ENCODE peak calls at places on chromosomes 1 and 21, in four cellular contexts. F is GM12864, A is left ventricle myocardium inferior, B is pancreas. K is an unnamed sample.

GRCh38 chr21:43287111-43287973 is 118.5 kb downstream of the CRYAA start:
- DNase-seq in A (peak; percentile 9), B (no peak), F (no peak), K (peak; percentile 14)

GRCh38 chr1:25520446-25521061 is 22.9 kb upstream of the LDLRAP1 start:
- DNase-seq in B (no peak), A (peak; percentile 62), F (peak; percentile 27), K (peak; percentile 83)

GRCh38 chr1:43035821-43036456 is 77.3 kb upstream of the SLC2A1 start:
- DNase-seq in F (no peak), B (peak; percentile 50), A (no peak), K (no peak)

GRCh38 chr1:12272770-12273169 is 42.9 kb downstream of the VPS13D start:
- DNase-seq in F (no peak), B (no peak), A (no peak), K (no peak)

GRCh38 chr1:65150583-65151263 is 2.7 kb downstream of the AK4 start:
- DNase-seq in F (no peak), A (no peak), B (no peak), K (no peak)

GRCh38 chr1:17984510-17985085 is 123.0 kb upstream of the IGSF21 start:
- DNase-seq in A (no peak), B (no peak), F (peak; percentile 7), K (peak; percentile 2)

GRCh38 chr1:115642168-115643072 is 650 bp downstream of the VANGL1 start:
- DNase-seq in B (peak; percentile 88), F (peak; percentile 60), A (peak; percentile 43), K (peak; percentile 48)

GRCh38 chr1:103761896-103762295 is 12.2 kb downstream of the AMY1C start:
- DNase-seq in A (no peak), F (no peak), B (no peak), K (no peak)

GRCh38 chr1:40341509-40342380 is 24.7 kb upstream of the COL9A2 start:
- DNase-seq in F (no peak), B (no peak), A (no peak), K (no peak)

GRCh38 chr1:6299557-6300165 is 38.8 kb upstream of the GPR153 start:
- DNase-seq in F (no peak), A (no peak), B (no peak), K (no peak)

GRCh38 chr1:33228935-33229487 is 27.3 kb upstream of the ZNF362 start:
- DNase-seq in B (no peak), A (no peak), F (no peak), K (peak; percentile 97)

GRCh38 chr1:63917571-63918394 is 144.0 kb downstream of the ROR1 start:
- DNase-seq in A (no peak), F (no peak), B (no peak), K (peak; percentile 30)

DNA sequence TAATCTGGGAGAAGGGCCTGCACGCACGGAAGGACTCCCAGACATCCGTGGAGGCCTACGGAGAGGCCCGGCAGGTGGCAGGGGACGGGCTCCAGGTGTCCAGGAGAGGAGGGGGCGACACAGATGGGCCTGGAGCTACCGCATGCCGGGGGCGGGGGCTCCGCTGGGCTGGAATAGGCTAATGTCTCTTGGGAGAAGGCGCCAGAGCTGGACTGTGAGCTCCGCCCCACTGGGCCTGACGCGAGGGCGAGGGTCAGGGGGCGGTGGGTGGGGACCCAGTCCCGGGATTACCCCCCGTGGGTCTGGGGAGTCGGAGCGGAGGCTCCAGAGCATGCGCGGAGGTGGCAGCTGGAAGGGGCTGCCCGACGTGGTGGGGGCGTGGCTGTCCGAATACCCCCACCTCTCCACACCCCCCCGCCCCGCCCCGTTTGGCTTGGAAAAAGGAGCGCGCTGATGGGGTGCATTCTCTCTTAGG is 709 bp downstream of the AGO1 start:
- DNase-seq in B (peak; percentile 84), F (no peak), A (peak; percentile 40), K (peak; percentile 59)
- H3K4me3 ChIP-seq in B (peak overlapping the region; percentile 99), F (peak overlapping the region; percentile 95), A (peak overlapping the region; percentile 85), K (peak overlapping the region; percentile 77)

GRCh38 chr21:28769683-28770082 is 223.0 kb downstream of the LTN1 start:
- DNase-seq in B (no peak), A (no peak), F (no peak), K (peak; percentile 38)
- H3K4me3 ChIP-seq in B (no peak overlapping the region), A (no peak overlapping the region), F (no peak overlapping the region), K (no peak overlapping the region)

DNA sequence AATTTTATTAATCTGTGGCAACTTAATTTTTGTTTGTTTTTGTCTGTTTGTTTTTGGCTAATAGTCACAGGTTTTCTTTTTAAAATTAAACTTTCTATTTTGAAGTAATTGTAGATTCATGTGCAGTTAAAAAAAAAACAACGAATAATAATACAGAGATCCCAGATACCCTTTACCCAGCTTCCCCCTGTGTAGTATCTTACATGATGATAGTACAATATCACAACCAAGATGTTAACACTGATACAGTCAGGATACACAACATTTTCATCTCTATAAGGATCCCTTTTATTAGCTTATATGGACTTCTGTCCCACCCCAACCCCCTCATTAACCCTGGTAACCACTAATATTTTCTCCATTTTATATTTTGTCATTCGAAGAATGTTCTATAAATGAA is 5.9 kb downstream of the VPS45 start:
- DNase-seq in A (no peak), F (no peak), B (no peak), K (no peak)
- H3K4me3 ChIP-seq in A (no peak overlapping the region), F (no peak overlapping the region), B (no peak overlapping the region), K (no peak overlapping the region)

GRCh38 chr1:153627797-153628626 is at the start of gene S100A1:
- DNase-seq in F (no peak), B (peak; percentile 83), A (peak; percentile 81), K (no peak)

GRCh38 chr1:153626477-153626928 is 802 bp downstream of the S100A13 start:
- DNase-seq in A (no peak), F (no peak), B (no peak), K (no peak)

GRCh38 chr1:153623091-153623490 is 4.2 kb downstream of the S100A13 start:
- DNase-seq in F (no peak), A (no peak), B (no peak), K (no peak)

GRCh38 chr1:153626929-153627796 is at the start of gene S100A13:
- DNase-seq in F (no peak), A (peak; percentile 72), B (peak; percentile 91), K (peak; percentile 98)

GRCh38 chr1:153624965-153625611 is 2.2 kb downstream of the S100A13 start:
- DNase-seq in F (no peak), B (no peak), A (no peak), K (no peak)
- H3K4me3 ChIP-seq in F (no peak overlapping the region), B (no peak overlapping the region), A (peak overlapping the region; percentile 66), K (no peak overlapping the region)

GRCh38 chr1:228272331-228272791 is 64.5 kb downstream of the OBSCN start:
- DNase-seq in A (no peak), B (peak; percentile 56), F (no peak), K (no peak)

GRCh38 chr1:228272831-228273571 is 65.2 kb downstream of the OBSCN start:
- DNase-seq in F (no peak), A (peak; percentile 22), B (peak; percentile 63), K (no peak)

GRCh38 chr1:228275154-228275434 is 67.2 kb downstream of the OBSCN start:
- DNase-seq in B (peak; percentile 42), A (no peak), F (no peak), K (no peak)

GRCh38 chr1:228274452-228275153 is 66.8 kb downstream of the OBSCN start:
- DNase-seq in A (no peak), F (no peak), B (peak; percentile 65), K (no peak)

DNA sequence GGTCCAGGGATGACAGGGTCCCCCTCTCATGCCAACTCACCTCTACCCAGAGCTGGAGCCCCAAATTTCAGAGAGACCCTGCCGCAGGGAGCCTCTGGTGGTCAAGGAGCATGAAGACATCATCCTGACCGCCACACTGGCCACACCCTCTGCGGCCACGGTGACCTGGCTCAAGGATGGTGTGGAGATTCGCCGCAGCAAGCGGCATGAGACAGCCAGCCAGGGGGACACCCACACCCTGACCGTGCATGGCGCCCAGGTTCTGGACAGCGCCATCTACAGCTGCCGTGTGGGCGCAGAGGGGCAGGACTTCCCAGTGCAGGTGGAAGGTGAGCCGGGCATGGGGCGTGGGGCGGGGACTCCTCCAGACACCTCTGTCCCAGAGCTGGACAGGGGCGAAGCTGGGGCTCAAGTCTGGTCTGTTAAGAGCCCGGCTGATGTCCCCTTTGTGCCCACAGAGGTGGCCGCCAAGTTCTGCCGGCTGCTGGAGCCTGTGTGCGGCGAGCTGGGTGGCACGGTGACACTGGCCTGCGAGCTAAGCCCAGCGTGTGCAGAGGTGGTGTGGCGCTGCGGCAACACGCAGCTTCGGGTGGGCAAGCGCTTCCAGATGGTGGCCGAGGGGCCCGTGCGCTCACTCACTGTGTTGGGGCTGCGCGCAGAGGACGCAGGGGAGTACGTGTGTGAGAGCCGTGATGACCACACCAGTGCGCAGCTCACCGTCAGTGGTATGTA is 66.0 kb downstream of the OBSCN start:
- DNase-seq in A (peak; percentile 15), F (no peak), B (peak; percentile 68), K (no peak)
- H3K4me3 ChIP-seq in A (no peak overlapping the region), F (no peak overlapping the region), B (no peak overlapping the region), K (no peak overlapping the region)

DNA sequence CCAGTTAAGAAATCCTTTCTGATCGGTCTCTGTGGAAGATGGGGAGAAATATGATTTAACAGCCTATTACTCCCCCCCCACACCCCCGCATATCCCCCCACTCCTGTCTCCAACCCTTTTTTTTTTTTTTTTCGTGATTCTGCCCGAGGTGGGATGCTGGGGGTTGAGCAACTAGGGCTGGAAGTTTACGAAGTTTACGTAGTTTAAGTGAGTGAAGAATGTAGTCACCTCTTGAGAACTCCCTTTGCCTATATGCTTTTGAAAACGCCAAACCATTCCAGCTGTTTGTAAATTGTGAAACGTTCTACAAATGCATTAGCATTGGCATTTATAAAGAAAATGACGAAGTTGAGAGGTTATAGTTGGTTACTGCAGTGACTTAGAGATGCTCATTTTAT is 815 bp downstream of the NEXN start:
- DNase-seq in B (no peak), A (no peak), F (no peak), K (peak; percentile 73)
- H3K4me3 ChIP-seq in B (peak overlapping the region; percentile 73), A (peak overlapping the region; percentile 85), F (peak overlapping the region; percentile 56), K (peak overlapping the region; percentile 89)

DNA sequence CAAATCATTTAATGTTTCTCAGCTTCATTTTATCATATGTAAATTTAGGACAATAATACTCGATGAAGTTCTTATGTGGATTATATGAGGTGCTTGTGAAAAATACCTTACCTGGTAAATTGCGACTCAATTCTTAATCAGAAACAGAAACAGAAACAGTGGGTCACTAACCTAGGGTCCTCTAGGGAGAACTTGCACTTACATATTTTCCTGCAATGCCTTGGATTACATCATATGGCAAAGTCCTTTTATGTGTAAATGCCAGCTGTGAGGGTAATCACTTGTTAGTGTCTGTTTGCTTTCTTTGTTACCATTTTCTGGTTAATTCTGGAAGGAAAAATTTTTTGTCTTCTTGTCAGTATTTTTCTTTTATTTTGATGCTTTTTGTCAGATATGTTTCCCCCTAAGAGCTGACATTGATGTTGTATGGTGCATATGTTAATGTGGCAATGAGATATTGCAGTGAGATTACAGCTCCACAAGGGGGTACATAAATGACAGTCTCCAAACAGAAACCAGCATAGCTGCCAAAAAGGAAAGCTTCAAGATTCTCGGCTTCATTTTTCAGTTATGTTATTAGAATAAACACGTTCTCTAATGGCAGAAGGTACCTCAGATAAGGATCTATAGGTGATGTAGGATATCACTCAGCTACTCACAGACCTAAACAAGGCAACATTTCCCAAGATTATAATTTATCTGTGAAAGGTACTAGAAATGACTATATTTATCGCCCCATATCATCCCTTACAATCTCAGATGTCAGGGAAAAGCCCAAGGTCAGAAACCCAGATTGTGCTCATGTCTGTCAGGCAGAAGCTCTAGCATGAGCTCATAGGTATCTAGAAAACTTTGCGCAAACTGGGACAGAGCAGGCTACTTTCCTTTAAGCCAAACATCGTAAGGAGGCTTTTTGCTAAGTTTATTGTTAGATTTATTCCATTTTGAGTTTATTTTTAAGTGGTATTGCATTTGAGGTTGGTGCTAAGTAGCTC is 119.9 kb downstream of the FASLG start:
- DNase-seq in F (peak; percentile 46), B (no peak), A (no peak), K (peak; percentile 67)
- H3K4me3 ChIP-seq in F (no peak overlapping the region), B (no peak overlapping the region), A (no peak overlapping the region), K (no peak overlapping the region)